ENCODE peak calls at places on chromosomes 2 and 18, in five cellular contexts. One of them, this sample, is unnamed.

GRCh38 chr2:196927318-196928225 is 1.1 kb upstream of the PGAP1 start:
- DNase-seq in NCI-H1694: no peak
- DNase-seq in activated naive CD4-positive, alpha-beta T cell treated with anti-CD3 and anti-CD28 coated beads, Interleukin-2, amount 10 ng/mL, durations not matched to agents 7 days and 5 days: peak
- DNase-seq in HTR-8/SVneo: no peak
- DNase-seq in H4: peak
- DNase-seq in this sample: peak

GRCh38 chr2:138084206-138084605 is 119.9 kb downstream of the HNMT start:
- DNase-seq in NCI-H1694: no peak
- DNase-seq in activated naive CD4-positive, alpha-beta T cell treated with anti-CD3 and anti-CD28 coated beads, Interleukin-2, amount 10 ng/mL, durations not matched to agents 7 days and 5 days: no peak
- DNase-seq in HTR-8/SVneo: no peak
- DNase-seq in H4: no peak
- DNase-seq in this sample: no peak

GRCh38 chr2:54551123-54551756 is 95.1 kb downstream of the SPTBN1 start:
- DNase-seq in NCI-H1694: no peak
- DNase-seq in activated naive CD4-positive, alpha-beta T cell treated with anti-CD3 and anti-CD28 coated beads, Interleukin-2, amount 10 ng/mL, durations not matched to agents 7 days and 5 days: no peak
- DNase-seq in HTR-8/SVneo: no peak
- DNase-seq in H4: no peak
- DNase-seq in this sample: no peak

GRCh38 chr2:188869560-188869959 is 104.6 kb upstream of the COL3A1 start:
- DNase-seq in NCI-H1694: no peak
- DNase-seq in activated naive CD4-positive, alpha-beta T cell treated with anti-CD3 and anti-CD28 coated beads, Interleukin-2, amount 10 ng/mL, durations not matched to agents 7 days and 5 days: no peak
- DNase-seq in HTR-8/SVneo: no peak
- DNase-seq in H4: no peak
- DNase-seq in this sample: no peak

GRCh38 chr2:227862741-227863588 is 8.5 kb upstream of the DAW1 start:
- DNase-seq in NCI-H1694: no peak
- DNase-seq in activated naive CD4-positive, alpha-beta T cell treated with anti-CD3 and anti-CD28 coated beads, Interleukin-2, amount 10 ng/mL, durations not matched to agents 7 days and 5 days: no peak
- DNase-seq in HTR-8/SVneo: peak
- DNase-seq in H4: peak
- DNase-seq in this sample: no peak

GRCh38 chr18:58362829-58363231 is 266.1 kb downstream of the ALPK2 start:
- DNase-seq in NCI-H1694: no peak
- DNase-seq in activated naive CD4-positive, alpha-beta T cell treated with anti-CD3 and anti-CD28 coated beads, Interleukin-2, amount 10 ng/mL, durations not matched to agents 7 days and 5 days: no peak
- DNase-seq in HTR-8/SVneo: no peak
- DNase-seq in H4: peak
- DNase-seq in this sample: no peak

GRCh38 chr2:237149425-237149824 is 63.7 kb downstream of the COPS8 start:
- DNase-seq in NCI-H1694: no peak
- DNase-seq in activated naive CD4-positive, alpha-beta T cell treated with anti-CD3 and anti-CD28 coated beads, Interleukin-2, amount 10 ng/mL, durations not matched to agents 7 days and 5 days: no peak
- DNase-seq in HTR-8/SVneo: no peak
- DNase-seq in H4: no peak
- DNase-seq in this sample: no peak

GRCh38 chr18:74252032-74252380 is 39.8 kb downstream of the CYB5A start:
- DNase-seq in NCI-H1694: no peak
- DNase-seq in activated naive CD4-positive, alpha-beta T cell treated with anti-CD3 and anti-CD28 coated beads, Interleukin-2, amount 10 ng/mL, durations not matched to agents 7 days and 5 days: no peak
- DNase-seq in HTR-8/SVneo: no peak
- DNase-seq in H4: peak
- DNase-seq in this sample: no peak

GRCh38 chr2:16507655-16508054 is 158.0 kb downstream of the CYRIA start:
- DNase-seq in NCI-H1694: no peak
- DNase-seq in activated naive CD4-positive, alpha-beta T cell treated with anti-CD3 and anti-CD28 coated beads, Interleukin-2, amount 10 ng/mL, durations not matched to agents 7 days and 5 days: no peak
- DNase-seq in HTR-8/SVneo: no peak
- DNase-seq in H4: no peak
- DNase-seq in this sample: no peak

GRCh38 chr2:126784636-126785035 is 114.1 kb upstream of the TEX51 start:
- DNase-seq in NCI-H1694: peak
- DNase-seq in activated naive CD4-positive, alpha-beta T cell treated with anti-CD3 and anti-CD28 coated beads, Interleukin-2, amount 10 ng/mL, durations not matched to agents 7 days and 5 days: no peak
- DNase-seq in HTR-8/SVneo: no peak
- DNase-seq in H4: no peak
- DNase-seq in this sample: no peak

GRCh38 chr2:230916218-230916617 is 8.8 kb downstream of the GPR55 start:
- DNase-seq in NCI-H1694: no peak
- DNase-seq in activated naive CD4-positive, alpha-beta T cell treated with anti-CD3 and anti-CD28 coated beads, Interleukin-2, amount 10 ng/mL, durations not matched to agents 7 days and 5 days: peak
- DNase-seq in HTR-8/SVneo: no peak
- DNase-seq in H4: no peak
- DNase-seq in this sample: no peak

GRCh38 chr18:55419939-55420664 is 167.9 kb downstream of the TCF4 start:
- DNase-seq in NCI-H1694: no peak
- DNase-seq in activated naive CD4-positive, alpha-beta T cell treated with anti-CD3 and anti-CD28 coated beads, Interleukin-2, amount 10 ng/mL, durations not matched to agents 7 days and 5 days: no peak
- DNase-seq in HTR-8/SVneo: no peak
- DNase-seq in H4: peak
- DNase-seq in this sample: no peak

GRCh38 chr2:100380681-100381080 is 36.8 kb downstream of the CHST10 start:
- DNase-seq in NCI-H1694: no peak
- DNase-seq in activated naive CD4-positive, alpha-beta T cell treated with anti-CD3 and anti-CD28 coated beads, Interleukin-2, amount 10 ng/mL, durations not matched to agents 7 days and 5 days: no peak
- DNase-seq in HTR-8/SVneo: no peak
- DNase-seq in H4: no peak
- DNase-seq in this sample: no peak

GRCh38 chr18:32383040-32383819 is 87.5 kb downstream of the GAREM1 start:
- DNase-seq in NCI-H1694: no peak
- DNase-seq in activated naive CD4-positive, alpha-beta T cell treated with anti-CD3 and anti-CD28 coated beads, Interleukin-2, amount 10 ng/mL, durations not matched to agents 7 days and 5 days: no peak
- DNase-seq in HTR-8/SVneo: no peak
- DNase-seq in H4: peak
- DNase-seq in this sample: no peak

GRCh38 chr18:67243799-67244587 is 272.5 kb downstream of the DSEL start:
- DNase-seq in NCI-H1694: no peak
- DNase-seq in activated naive CD4-positive, alpha-beta T cell treated with anti-CD3 and anti-CD28 coated beads, Interleukin-2, amount 10 ng/mL, durations not matched to agents 7 days and 5 days: no peak
- DNase-seq in HTR-8/SVneo: no peak
- DNase-seq in H4: no peak
- DNase-seq in this sample: no peak

GRCh38 chr2:17912266-17912691 is 33.8 kb downstream of the KCNS3 start:
- DNase-seq in NCI-H1694: no peak
- DNase-seq in activated naive CD4-positive, alpha-beta T cell treated with anti-CD3 and anti-CD28 coated beads, Interleukin-2, amount 10 ng/mL, durations not matched to agents 7 days and 5 days: no peak
- DNase-seq in HTR-8/SVneo: no peak
- DNase-seq in H4: no peak
- DNase-seq in this sample: no peak

GRCh38 chr2:218332288-218332687 is 24.4 kb upstream of the CATIP start:
- DNase-seq in NCI-H1694: no peak
- DNase-seq in activated naive CD4-positive, alpha-beta T cell treated with anti-CD3 and anti-CD28 coated beads, Interleukin-2, amount 10 ng/mL, durations not matched to agents 7 days and 5 days: no peak
- DNase-seq in HTR-8/SVneo: no peak
- DNase-seq in H4: no peak
- DNase-seq in this sample: no peak

GRCh38 chr2:105910497-105911238 is 166.0 kb downstream of the NCK2 start:
- DNase-seq in NCI-H1694: no peak
- DNase-seq in activated naive CD4-positive, alpha-beta T cell treated with anti-CD3 and anti-CD28 coated beads, Interleukin-2, amount 10 ng/mL, durations not matched to agents 7 days and 5 days: no peak
- DNase-seq in HTR-8/SVneo: no peak
- DNase-seq in H4: no peak
- DNase-seq in this sample: no peak

GRCh38 chr18:13254971-13255927 is 36.7 kb downstream of the LDLRAD4 start:
- DNase-seq in NCI-H1694: no peak
- DNase-seq in activated naive CD4-positive, alpha-beta T cell treated with anti-CD3 and anti-CD28 coated beads, Interleukin-2, amount 10 ng/mL, durations not matched to agents 7 days and 5 days: no peak
- DNase-seq in HTR-8/SVneo: no peak
- DNase-seq in H4: no peak
- DNase-seq in this sample: no peak

GRCh38 chr2:119678021-119678656 is 862 bp upstream of the TMEM177 start:
- DNase-seq in NCI-H1694: peak
- DNase-seq in activated naive CD4-positive, alpha-beta T cell treated with anti-CD3 and anti-CD28 coated beads, Interleukin-2, amount 10 ng/mL, durations not matched to agents 7 days and 5 days: no peak
- DNase-seq in HTR-8/SVneo: no peak
- DNase-seq in H4: no peak
- DNase-seq in this sample: no peak

GRCh38 chr2:206832886-206833285 is 67.5 kb downstream of the FASTKD2 start:
- DNase-seq in NCI-H1694: no peak
- DNase-seq in activated naive CD4-positive, alpha-beta T cell treated with anti-CD3 and anti-CD28 coated beads, Interleukin-2, amount 10 ng/mL, durations not matched to agents 7 days and 5 days: no peak
- DNase-seq in HTR-8/SVneo: no peak
- DNase-seq in H4: no peak
- DNase-seq in this sample: no peak

GRCh38 chr2:231512222-231512621 is 18.0 kb downstream of the NMUR1 start:
- DNase-seq in NCI-H1694: no peak
- DNase-seq in activated naive CD4-positive, alpha-beta T cell treated with anti-CD3 and anti-CD28 coated beads, Interleukin-2, amount 10 ng/mL, durations not matched to agents 7 days and 5 days: no peak
- DNase-seq in HTR-8/SVneo: no peak
- DNase-seq in H4: no peak
- DNase-seq in this sample: no peak

GRCh38 chr2:182642328-182642727 is 73.7 kb upstream of the DNAJC10 start:
- DNase-seq in NCI-H1694: peak
- DNase-seq in activated naive CD4-positive, alpha-beta T cell treated with anti-CD3 and anti-CD28 coated beads, Interleukin-2, amount 10 ng/mL, durations not matched to agents 7 days and 5 days: peak
- DNase-seq in HTR-8/SVneo: peak
- DNase-seq in H4: peak
- DNase-seq in this sample: peak

GRCh38 chr2:280655-281110 is 7.2 kb downstream of the ALKAL2 start:
- DNase-seq in NCI-H1694: no peak
- DNase-seq in activated naive CD4-positive, alpha-beta T cell treated with anti-CD3 and anti-CD28 coated beads, Interleukin-2, amount 10 ng/mL, durations not matched to agents 7 days and 5 days: no peak
- DNase-seq in HTR-8/SVneo: no peak
- DNase-seq in H4: no peak
- DNase-seq in this sample: no peak

GRCh38 chr2:196677404-196677803 is 37.9 kb downstream of the CCDC150 start:
- DNase-seq in NCI-H1694: no peak
- DNase-seq in activated naive CD4-positive, alpha-beta T cell treated with anti-CD3 and anti-CD28 coated beads, Interleukin-2, amount 10 ng/mL, durations not matched to agents 7 days and 5 days: no peak
- DNase-seq in HTR-8/SVneo: no peak
- DNase-seq in H4: peak
- DNase-seq in this sample: no peak

GRCh38 chr2:29117636-29118303 is 2.6 kb downstream of the CLIP4 start:
- DNase-seq in NCI-H1694: no peak
- DNase-seq in activated naive CD4-positive, alpha-beta T cell treated with anti-CD3 and anti-CD28 coated beads, Interleukin-2, amount 10 ng/mL, durations not matched to agents 7 days and 5 days: no peak
- DNase-seq in HTR-8/SVneo: peak
- DNase-seq in H4: peak
- DNase-seq in this sample: no peak

GRCh38 chr2:186274936-186275575 is 211.0 kb upstream of the ZC3H15 start:
- DNase-seq in NCI-H1694: no peak
- DNase-seq in activated naive CD4-positive, alpha-beta T cell treated with anti-CD3 and anti-CD28 coated beads, Interleukin-2, amount 10 ng/mL, durations not matched to agents 7 days and 5 days: no peak
- DNase-seq in HTR-8/SVneo: peak
- DNase-seq in H4: peak
- DNase-seq in this sample: no peak

GRCh38 chr2:75462714-75463113 is 98.0 kb downstream of the EVA1A start:
- DNase-seq in NCI-H1694: no peak
- DNase-seq in activated naive CD4-positive, alpha-beta T cell treated with anti-CD3 and anti-CD28 coated beads, Interleukin-2, amount 10 ng/mL, durations not matched to agents 7 days and 5 days: no peak
- DNase-seq in HTR-8/SVneo: no peak
- DNase-seq in H4: no peak
- DNase-seq in this sample: no peak

GRCh38 chr2:39512434-39512935 is 75.4 kb upstream of the MAP4K3 start:
- DNase-seq in NCI-H1694: no peak
- DNase-seq in activated naive CD4-positive, alpha-beta T cell treated with anti-CD3 and anti-CD28 coated beads, Interleukin-2, amount 10 ng/mL, durations not matched to agents 7 days and 5 days: no peak
- DNase-seq in HTR-8/SVneo: no peak
- DNase-seq in H4: no peak
- DNase-seq in this sample: no peak

GRCh38 chr2:85662899-85663683 is 4.9 kb downstream of the SFTPB start:
- DNase-seq in NCI-H1694: no peak
- DNase-seq in activated naive CD4-positive, alpha-beta T cell treated with anti-CD3 and anti-CD28 coated beads, Interleukin-2, amount 10 ng/mL, durations not matched to agents 7 days and 5 days: no peak
- DNase-seq in HTR-8/SVneo: peak
- DNase-seq in H4: no peak
- DNase-seq in this sample: no peak

GRCh38 chr2:10035633-10036032 is 7.7 kb upstream of the KLF11 start:
- DNase-seq in NCI-H1694: no peak
- DNase-seq in activated naive CD4-positive, alpha-beta T cell treated with anti-CD3 and anti-CD28 coated beads, Interleukin-2, amount 10 ng/mL, durations not matched to agents 7 days and 5 days: no peak
- DNase-seq in HTR-8/SVneo: no peak
- DNase-seq in H4: no peak
- DNase-seq in this sample: no peak

GRCh38 chr2:112724611-112725525 is 4.0 kb downstream of the NT5DC4 start:
- DNase-seq in NCI-H1694: no peak
- DNase-seq in activated naive CD4-positive, alpha-beta T cell treated with anti-CD3 and anti-CD28 coated beads, Interleukin-2, amount 10 ng/mL, durations not matched to agents 7 days and 5 days: no peak
- DNase-seq in HTR-8/SVneo: peak
- DNase-seq in H4: no peak
- DNase-seq in this sample: peak

GRCh38 chr2:214127178-214127970 is 283.5 kb upstream of the VWC2L start:
- DNase-seq in NCI-H1694: no peak
- DNase-seq in activated naive CD4-positive, alpha-beta T cell treated with anti-CD3 and anti-CD28 coated beads, Interleukin-2, amount 10 ng/mL, durations not matched to agents 7 days and 5 days: no peak
- DNase-seq in HTR-8/SVneo: no peak
- DNase-seq in H4: no peak
- DNase-seq in this sample: no peak

GRCh38 chr2:191759200-191759507 is 81.2 kb downstream of the NABP1 start:
- DNase-seq in NCI-H1694: no peak
- DNase-seq in activated naive CD4-positive, alpha-beta T cell treated with anti-CD3 and anti-CD28 coated beads, Interleukin-2, amount 10 ng/mL, durations not matched to agents 7 days and 5 days: no peak
- DNase-seq in HTR-8/SVneo: no peak
- DNase-seq in H4: no peak
- DNase-seq in this sample: no peak

GRCh38 chr2:201923436-201923975 is 110.1 kb upstream of the FZD7 start:
- DNase-seq in NCI-H1694: no peak
- DNase-seq in activated naive CD4-positive, alpha-beta T cell treated with anti-CD3 and anti-CD28 coated beads, Interleukin-2, amount 10 ng/mL, durations not matched to agents 7 days and 5 days: no peak
- DNase-seq in HTR-8/SVneo: no peak
- DNase-seq in H4: no peak
- DNase-seq in this sample: no peak

GRCh38 chr18:11149441-11150270 is at the start of gene PIEZO2:
- DNase-seq in NCI-H1694: no peak
- DNase-seq in activated naive CD4-positive, alpha-beta T cell treated with anti-CD3 and anti-CD28 coated beads, Interleukin-2, amount 10 ng/mL, durations not matched to agents 7 days and 5 days: no peak
- DNase-seq in HTR-8/SVneo: peak
- DNase-seq in H4: no peak
- DNase-seq in this sample: no peak

GRCh38 chr2:10126627-10127026 is 4.1 kb downstream of the RRM2 start:
- DNase-seq in NCI-H1694: no peak
- DNase-seq in activated naive CD4-positive, alpha-beta T cell treated with anti-CD3 and anti-CD28 coated beads, Interleukin-2, amount 10 ng/mL, durations not matched to agents 7 days and 5 days: no peak
- DNase-seq in HTR-8/SVneo: no peak
- DNase-seq in H4: no peak
- DNase-seq in this sample: no peak